ENCODE peak calls at places on chromosomes 5 and 9, in nine cellular contexts. Q, C, L, Z, S, A, R, B and K are unnamed samples.

GRCh38 chr9:99430301-99430700 is 208.2 kb downstream of the SEC61B start:
- DNase-seq in A (no peak), S (no peak), C (no peak), B (peak), L (peak), R (no peak), Z (no peak), Q (no peak), K (peak)

GRCh38 chr5:52922384-52922783 is 66.8 kb upstream of the ITGA2 start:
- DNase-seq in Z (no peak), R (peak), L (peak), B (peak), A (no peak), C (no peak), Q (no peak), S (no peak), K (peak)

GRCh38 chr5:61970218-61970617 is 335.8 kb upstream of the KIF2A start:
- DNase-seq in S (no peak), Z (no peak), A (no peak), C (no peak), L (no peak), R (no peak), Q (no peak), B (no peak), K (no peak)

GRCh38 chr9:76379494-76379893 is 14.7 kb downstream of the RFK start:
- DNase-seq in Z (no peak), C (no peak), L (no peak), A (no peak), R (no peak), Q (no peak), S (no peak), B (peak), K (no peak)

GRCh38 chr9:93660647-93661046 is 84.3 kb downstream of the PHF2 start:
- DNase-seq in R (no peak), A (no peak), S (no peak), C (no peak), Z (no peak), L (no peak), B (no peak), Q (no peak), K (no peak)

GRCh38 chr5:133006653-133007052 is 19.7 kb downstream of the ZCCHC10 start:
- DNase-seq in C (no peak), R (no peak), S (no peak), Q (no peak), B (no peak), A (no peak), L (peak), Z (no peak), K (peak)

GRCh38 chr9:124880501-124880900 is 18.6 kb downstream of the ARPC5L start:
- DNase-seq in B (no peak), L (no peak), A (no peak), Q (no peak), S (no peak), C (no peak), Z (no peak), R (no peak), K (no peak)

GRCh38 chr5:139711067-139711851 is 63.1 kb downstream of the CXXC5 start:
- DNase-seq in R (peak), B (peak), Z (peak), S (peak), A (no peak), L (no peak), C (peak), Q (peak), K (no peak)

GRCh38 chr5:117713585-117714198 is 1139.1 kb upstream of the SEMA6A start:
- DNase-seq in R (no peak), B (no peak), Q (no peak), A (no peak), C (no peak), S (no peak), Z (no peak), L (peak), K (no peak)

GRCh38 chr5:113256671-113257452 is 177.9 kb downstream of the TSSK1B start:
- DNase-seq in Z (no peak), S (no peak), C (no peak), B (no peak), A (no peak), R (no peak), Q (no peak), L (no peak), K (no peak)

GRCh38 chr9:135759676-135760300 is 57.8 kb downstream of the KCNT1 start:
- DNase-seq in Z (no peak), R (no peak), A (no peak), C (no peak), L (no peak), S (no peak), B (no peak), Q (no peak), K (no peak)

GRCh38 chr5:115621365-115621900 is 4.4 kb downstream of the TMED7 start:
- DNase-seq in Z (no peak), R (no peak), A (no peak), B (no peak), Q (no peak), L (no peak), C (no peak), S (no peak), K (no peak)